ENCODE peak calls at places on chromosomes 11 and 22, in six cellular contexts. One of them, this sample, is unnamed.

GRCh38 chr11:115215694-115216615 is 288.3 kb downstream of the CADM1 start:
- DNase-seq in thoracic aorta: no peak
- DNase-seq in T-helper 2 cell: no peak
- DNase-seq in dorsolateral prefrontal cortex: no peak
- DNase-seq in substantia nigra: no peak
- DNase-seq in Right ventricle myocardium superior: no peak
- DNase-seq in this sample: no peak

GRCh38 chr22:43481528-43482309 is 69.9 kb downstream of the MPPED1 start:
- DNase-seq in dorsolateral prefrontal cortex: peak; percentile 61
- DNase-seq in Right ventricle myocardium superior: no peak
- DNase-seq in thoracic aorta: no peak
- DNase-seq in T-helper 2 cell: no peak
- DNase-seq in substantia nigra: no peak
- DNase-seq in this sample: no peak

GRCh38 chr22:41290262-41291221 is 4.6 kb upstream of the RANGAP1 start:
- DNase-seq in T-helper 2 cell: no peak
- DNase-seq in thoracic aorta: no peak
- DNase-seq in dorsolateral prefrontal cortex: no peak
- DNase-seq in substantia nigra: no peak
- DNase-seq in Right ventricle myocardium superior: no peak
- DNase-seq in this sample: no peak

GRCh38 chr11:433641-434040 is 8.2 kb downstream of the ANO9 start:
- DNase-seq in thoracic aorta: no peak
- DNase-seq in dorsolateral prefrontal cortex: no peak
- DNase-seq in substantia nigra: no peak
- DNase-seq in T-helper 2 cell: no peak
- DNase-seq in Right ventricle myocardium superior: peak; percentile 40
- DNase-seq in this sample: no peak

GRCh38 chr22:26033071-26033470 is 136.2 kb upstream of the SEZ6L start:
- DNase-seq in Right ventricle myocardium superior: no peak
- DNase-seq in substantia nigra: no peak
- DNase-seq in T-helper 2 cell: no peak
- DNase-seq in thoracic aorta: no peak
- DNase-seq in dorsolateral prefrontal cortex: no peak
- DNase-seq in this sample: no peak

GRCh38 chr11:110679323-110679980 is 32.8 kb downstream of the ARHGAP20 start:
- DNase-seq in T-helper 2 cell: no peak
- DNase-seq in thoracic aorta: no peak
- DNase-seq in substantia nigra: no peak
- DNase-seq in dorsolateral prefrontal cortex: no peak
- DNase-seq in Right ventricle myocardium superior: no peak
- DNase-seq in this sample: no peak

GRCh38 chr11:2975594-2975993 is 16.5 kb downstream of the NAP1L4 start:
- DNase-seq in substantia nigra: no peak
- DNase-seq in T-helper 2 cell: no peak
- DNase-seq in thoracic aorta: no peak
- DNase-seq in dorsolateral prefrontal cortex: no peak
- DNase-seq in Right ventricle myocardium superior: no peak
- DNase-seq in this sample: peak; percentile 3

GRCh38 chr22:31244044-31244942 is 32.2 kb downstream of the LIMK2 start:
- DNase-seq in Right ventricle myocardium superior: no peak
- DNase-seq in T-helper 2 cell: no peak
- DNase-seq in dorsolateral prefrontal cortex: no peak
- DNase-seq in thoracic aorta: no peak
- DNase-seq in substantia nigra: no peak
- DNase-seq in this sample: no peak

GRCh38 chr22:43127166-43127908 is 15.9 kb downstream of the MCAT start:
- DNase-seq in T-helper 2 cell: no peak
- DNase-seq in substantia nigra: no peak
- DNase-seq in thoracic aorta: no peak
- DNase-seq in dorsolateral prefrontal cortex: no peak
- DNase-seq in Right ventricle myocardium superior: no peak
- DNase-seq in this sample: no peak

This sample was measured in NCI-H774.